ENCODE peak calls at places on chromosome 14, in nine cellular contexts. D is substantia nigra; H is naive thymus-derived CD8-positive, alpha-beta T cell; Y is NCI-H510A; L is GDM1; P is stromal cell of bone marrow; Q is ACHN; T is NCI-H524; M is HEK293T. O is an unnamed sample.

GRCh38 chr14:32913725-32914124 is 25.0 kb upstream of the NPAS3 start:
- DNase-seq in T (no peak), L (no peak), D (no peak), H (no peak), Y (no peak), P (no peak), Q (no peak), M (no peak), O (no peak)

GRCh38 chr14:96121660-96122395 is 82.7 kb downstream of the C14orf132 start:
- DNase-seq in D (no peak), T (no peak), L (no peak), P (no peak), Y (no peak), Q (no peak), M (no peak), H (no peak), O (no peak)

GRCh38 chr14:61187642-61187905 is 93.6 kb downstream of the TMEM30B start:
- DNase-seq in M (no peak), L (no peak), Y (no peak), P (no peak), T (no peak), D (no peak), Q (no peak), H (no peak), O (no peak)

GRCh38 chr14:33933386-33933934 is 17.4 kb downstream of the EGLN3 start:
- DNase-seq in Y (no peak), P (no peak), H (no peak), M (no peak), D (no peak), T (no peak), Q (no peak), L (no peak), O (no peak)

GRCh38 chr14:46988312-46988711 is 336.7 kb upstream of the RPL10L start:
- DNase-seq in Q (no peak), H (no peak), P (no peak), M (no peak), L (no peak), T (peak; percentile 77), D (no peak), Y (no peak), O (no peak)

GRCh38 chr14:38867561-38868150 is 235.4 kb downstream of the SEC23A start:
- DNase-seq in P (peak; percentile 57), Q (peak; percentile 64), M (peak; percentile 72), D (peak; percentile 15), Y (peak; percentile 50), T (peak; percentile 92), H (peak; percentile 16), L (peak; percentile 82), O (no peak)

GRCh38 chr14:69363055-69363454 is 35.0 kb downstream of the ERH start:
- DNase-seq in M (no peak), Q (no peak), H (no peak), T (peak; percentile 31), Y (no peak), L (no peak), D (no peak), P (no peak), O (no peak)

GRCh38 chr14:65604946-65605345 is 192.4 kb downstream of the FUT8 start:
- DNase-seq in P (no peak), M (no peak), Y (no peak), T (peak; percentile 20), D (no peak), L (no peak), Q (peak; percentile 1), H (no peak), O (no peak)

GRCh38 chr14:74934476-74935339 is 11.6 kb upstream of the RPS6KL1 start:
- DNase-seq in P (no peak), L (no peak), Q (no peak), H (no peak), Y (no peak), M (no peak), T (peak; percentile 75), D (no peak), O (no peak)

GRCh38 chr14:21332950-21333349 is 50.9 kb downstream of the SUPT16H start:
- DNase-seq in Q (no peak), T (no peak), M (no peak), D (no peak), L (no peak), P (no peak), H (no peak), Y (no peak), O (no peak)

GRCh38 chr14:37903561-37904191 is 304.0 kb upstream of the SSTR1 start:
- DNase-seq in D (no peak), M (peak; percentile 40), P (peak; percentile 32), H (no peak), Q (peak; percentile 50), Y (peak; percentile 8), T (peak; percentile 77), L (peak; percentile 1), O (peak; percentile 7)

GRCh38 chr14:100285021-100285912 is 21.0 kb downstream of the SLC25A29 start:
- DNase-seq in Y (peak; percentile 44), H (peak; percentile 89), L (peak; percentile 69), M (peak; percentile 95), Q (peak; percentile 64), T (peak; percentile 65), P (no peak), D (peak; percentile 36), O (peak; percentile 92)

GRCh38 chr14:52299692-52300278 is 14.3 kb upstream of the PTGER2 start:
- DNase-seq in L (no peak), H (no peak), Q (peak; percentile 39), D (no peak), T (peak; percentile 67), Y (no peak), M (peak; percentile 43), P (no peak), O (peak; percentile 31)

GRCh38 chr14:99256483-99256874 is 15.5 kb downstream of the BCL11B start:
- DNase-seq in Y (no peak), D (no peak), M (no peak), Q (no peak), L (no peak), H (no peak), T (no peak), P (no peak), O (no peak)

GRCh38 chr14:24395609-24396580 is 2.9 kb upstream of the NYNRIN start:
- DNase-seq in H (no peak), P (no peak), T (no peak), Q (no peak), L (peak; percentile 92), Y (no peak), D (no peak), M (no peak), O (no peak)

GRCh38 chr14:100740931-100741330 is 14.2 kb downstream of the DLK1 start:
- DNase-seq in Y (no peak), P (no peak), M (no peak), D (no peak), Q (no peak), L (no peak), T (no peak), H (no peak), O (no peak)

GRCh38 chr14:64937821-64938193 is 4.7 kb downstream of the GPX2 start:
- DNase-seq in M (no peak), H (no peak), Q (peak; percentile 40), D (no peak), T (peak; percentile 47), L (no peak), Y (no peak), P (no peak), O (no peak)

GRCh38 chr14:76961631-76962302 is 66.7 kb downstream of the IRF2BPL start:
- DNase-seq in Y (peak; percentile 56), D (peak; percentile 49), L (peak; percentile 82), P (peak; percentile 90), M (peak; percentile 57), Q (peak; percentile 97), T (no peak), H (peak; percentile 78), O (peak; percentile 70)

GRCh38 chr14:61385002-61385685 is 63.8 kb downstream of the PRKCH start:
- DNase-seq in H (no peak), M (no peak), T (no peak), Q (no peak), Y (no peak), D (no peak), P (no peak), L (peak; percentile 15), O (no peak)

GRCh38 chr14:34826661-34827060 is 48.5 kb downstream of the BAZ1A start:
- DNase-seq in Y (no peak), D (no peak), Q (no peak), L (no peak), T (no peak), M (no peak), P (peak; percentile 36), H (no peak), O (no peak)

GRCh38 chr14:100117647-100118376 is 41.6 kb downstream of the DEGS2 start:
- DNase-seq in P (no peak), D (no peak), T (no peak), Q (no peak), M (no peak), L (peak; percentile 51), H (no peak), Y (peak; percentile 63), O (no peak)

GRCh38 chr14:99568567-99569560 is 35.1 kb downstream of the CCDC85C start:
- DNase-seq in D (no peak), M (no peak), T (peak; percentile 76), Y (peak; percentile 72), L (no peak), H (no peak), Q (no peak), P (no peak), O (no peak)

GRCh38 chr14:65277027-65277426 is 135.5 kb upstream of the FUT8 start:
- DNase-seq in P (no peak), Y (no peak), H (no peak), M (no peak), Q (no peak), L (no peak), T (peak; percentile 22), D (no peak), O (no peak)

GRCh38 chr14:105367116-105368031 is 31.0 kb upstream of the TEX22 start:
- DNase-seq in P (no peak), D (no peak), Y (no peak), L (no peak), H (no peak), M (no peak), T (no peak), Q (no peak), O (no peak)

GRCh38 chr14:55028066-55028465 is 1.0 kb downstream of the SOCS4 start:
- DNase-seq in Y (no peak), H (no peak), M (no peak), P (no peak), D (no peak), Q (no peak), L (no peak), T (peak; percentile 40), O (no peak)

GRCh38 chr14:77026166-77026929 is 2.2 kb downstream of the IRF2BPL start:
- DNase-seq in Y (no peak), L (no peak), Q (no peak), P (no peak), D (no peak), H (no peak), T (peak; percentile 71), M (no peak), O (no peak)

O was measured in HuH-7.